ENCODE peak calls at places on chromosomes 1 and 21, in five cellular contexts. One of them, this sample, is unnamed.

GRCh38 chr1:19648689-19649088 is 4.6 kb downstream of the NBL1 start:
- DNase-seq in left lung: no peak
- DNase-seq in lung: no peak
- DNase-seq in substantia nigra: no peak
- DNase-seq in A549: no peak
- DNase-seq in this sample: no peak

GRCh38 chr1:225868631-225869330 is 13.4 kb downstream of the TMEM63A start:
- DNase-seq in A549: no peak
- DNase-seq in substantia nigra: no peak
- DNase-seq in lung: no peak
- DNase-seq in left lung: no peak
- DNase-seq in this sample: no peak

GRCh38 chr1:172999349-172999748 is 51.4 kb downstream of the TNFSF18 start:
- DNase-seq in left lung: no peak
- DNase-seq in A549: no peak
- DNase-seq in lung: no peak
- DNase-seq in substantia nigra: no peak
- DNase-seq in this sample: no peak

GRCh38 chr1:148385371-148386030 is 97.6 kb downstream of the PPIAL4G start:
- DNase-seq in A549: no peak
- DNase-seq in left lung: no peak
- DNase-seq in lung: no peak
- DNase-seq in substantia nigra: no peak
- DNase-seq in this sample: no peak

GRCh38 chr1:21290546-21290944 is 282 bp upstream of the ECE1 start:
- DNase-seq in left lung: no peak
- DNase-seq in lung: no peak
- DNase-seq in substantia nigra: no peak
- DNase-seq in A549: peak; percentile 43
- DNase-seq in this sample: no peak

GRCh38 chr1:169964206-169964605 is 70.5 kb upstream of the SCYL3 start:
- DNase-seq in lung: no peak
- DNase-seq in substantia nigra: no peak
- DNase-seq in A549: no peak
- DNase-seq in left lung: no peak
- DNase-seq in this sample: no peak

GRCh38 chr1:231533240-231533639 is 4.8 kb downstream of the TSNAX start:
- DNase-seq in substantia nigra: no peak
- DNase-seq in A549: no peak
- DNase-seq in left lung: no peak
- DNase-seq in lung: no peak
- DNase-seq in this sample: no peak

GRCh38 chr1:60874703-60875102 is 207.7 kb upstream of the NFIA start:
- DNase-seq in left lung: no peak
- DNase-seq in substantia nigra: no peak
- DNase-seq in lung: no peak
- DNase-seq in A549: no peak
- DNase-seq in this sample: no peak

GRCh38 chr1:109654519-109654918 is 1.4 kb upstream of the GSTM4 start:
- DNase-seq in A549: no peak
- DNase-seq in substantia nigra: no peak
- DNase-seq in lung: peak; percentile 23
- DNase-seq in left lung: no peak
- DNase-seq in this sample: no peak

GRCh38 chr1:227120827-227121226 is 180.7 kb downstream of the COQ8A start:
- DNase-seq in lung: no peak
- DNase-seq in A549: no peak
- DNase-seq in left lung: no peak
- DNase-seq in substantia nigra: no peak
- DNase-seq in this sample: no peak

GRCh38 chr1:241551759-241552638 is 19.8 kb downstream of the KMO start:
- DNase-seq in A549: no peak
- DNase-seq in substantia nigra: no peak
- DNase-seq in left lung: peak; percentile 73
- DNase-seq in lung: peak; percentile 54
- DNase-seq in this sample: peak; percentile 41

GRCh38 chr21:46124926-46125845 is 27.3 kb downstream of the COL6A2 start:
- DNase-seq in A549: no peak
- DNase-seq in substantia nigra: no peak
- DNase-seq in lung: no peak
- DNase-seq in left lung: peak; percentile 28
- DNase-seq in this sample: no peak

GRCh38 chr1:3898475-3898735 is 1.7 kb downstream of the C1orf174 start:
- DNase-seq in A549: no peak
- DNase-seq in substantia nigra: no peak
- DNase-seq in left lung: no peak
- DNase-seq in lung: no peak
- DNase-seq in this sample: no peak

GRCh38 chr1:4267381-4268261 is 367.5 kb upstream of the C1orf174 start:
- DNase-seq in A549: peak; percentile 35
- DNase-seq in lung: no peak
- DNase-seq in substantia nigra: no peak
- DNase-seq in left lung: no peak
- DNase-seq in this sample: no peak

GRCh38 chr1:150006881-150007401 is 3.6 kb downstream of the OTUD7B start:
- DNase-seq in A549: no peak
- DNase-seq in substantia nigra: peak; percentile 13
- DNase-seq in lung: no peak
- DNase-seq in left lung: no peak
- DNase-seq in this sample: no peak

GRCh38 chr1:227795732-227796131 is 19.7 kb upstream of the PRSS38 start:
- DNase-seq in A549: no peak
- DNase-seq in substantia nigra: no peak
- DNase-seq in left lung: no peak
- DNase-seq in lung: no peak
- DNase-seq in this sample: no peak

GRCh38 chr21:46390603-46391545 is 66.9 kb downstream of the PCNT start:
- DNase-seq in lung: no peak
- DNase-seq in A549: no peak
- DNase-seq in substantia nigra: no peak
- DNase-seq in left lung: no peak
- DNase-seq in this sample: no peak

GRCh38 chr1:8015809-8016165 is 10.3 kb downstream of the ERRFI1 start:
- DNase-seq in A549: no peak
- DNase-seq in lung: no peak
- DNase-seq in left lung: no peak
- DNase-seq in substantia nigra: no peak
- DNase-seq in this sample: no peak

GRCh38 chr1:196400478-196401453 is 207.5 kb downstream of the KCNT2 start:
- DNase-seq in A549: no peak
- DNase-seq in left lung: peak; percentile 36
- DNase-seq in lung: peak; percentile 40
- DNase-seq in substantia nigra: no peak
- DNase-seq in this sample: no peak

GRCh38 chr1:17711577-17711910 is 43.6 kb upstream of the ACTL8 start:
- DNase-seq in A549: no peak
- DNase-seq in lung: no peak
- DNase-seq in substantia nigra: no peak
- DNase-seq in left lung: no peak
- DNase-seq in this sample: no peak

GRCh38 chr1:59678809-59679228 is 135.9 kb upstream of the HOOK1 start:
- DNase-seq in substantia nigra: no peak
- DNase-seq in A549: no peak
- DNase-seq in left lung: no peak
- DNase-seq in lung: no peak
- DNase-seq in this sample: no peak

GRCh38 chr1:248239478-248239877 is 8.3 kb downstream of the OR2M4 start:
- DNase-seq in A549: no peak
- DNase-seq in lung: no peak
- DNase-seq in left lung: no peak
- DNase-seq in substantia nigra: no peak
- DNase-seq in this sample: no peak

GRCh38 chr1:40184193-40184592 is 23.0 kb downstream of the RLF start:
- DNase-seq in A549: no peak
- DNase-seq in lung: no peak
- DNase-seq in substantia nigra: no peak
- DNase-seq in left lung: no peak
- DNase-seq in this sample: no peak

GRCh38 chr1:200243042-200243437 is 166.8 kb downstream of the ZNF281 start:
- DNase-seq in A549: no peak
- DNase-seq in left lung: no peak
- DNase-seq in substantia nigra: no peak
- DNase-seq in lung: no peak
- DNase-seq in this sample: no peak

GRCh38 chr1:8678688-8679410 is 138.6 kb downstream of the RERE start:
- DNase-seq in substantia nigra: no peak
- DNase-seq in left lung: no peak
- DNase-seq in lung: no peak
- DNase-seq in A549: no peak
- DNase-seq in this sample: no peak

GRCh38 chr1:62716397-62716796 is 28.2 kb upstream of the DOCK7 start:
- DNase-seq in substantia nigra: no peak
- DNase-seq in lung: no peak
- DNase-seq in A549: no peak
- DNase-seq in left lung: no peak
- DNase-seq in this sample: no peak

GRCh38 chr1:32681999-32682398 is 20.6 kb downstream of the SYNC start:
- DNase-seq in left lung: no peak
- DNase-seq in lung: no peak
- DNase-seq in substantia nigra: no peak
- DNase-seq in A549: no peak
- DNase-seq in this sample: no peak
- H3K27ac ChIP-seq in left lung: no peak overlapping the region
- H3K27ac ChIP-seq in lung: no peak overlapping the region
- H3K27ac ChIP-seq in substantia nigra: no peak overlapping the region
- H3K27ac ChIP-seq in A549: no peak overlapping the region
- H3K27ac ChIP-seq in this sample: no peak overlapping the region

GRCh38 chr21:35792569-35792968 is 267.8 kb downstream of the SETD4 start:
- DNase-seq in substantia nigra: no peak
- DNase-seq in lung: no peak
- DNase-seq in A549: no peak
- DNase-seq in left lung: no peak
- DNase-seq in this sample: no peak
- H3K27ac ChIP-seq in substantia nigra: no peak overlapping the region
- H3K27ac ChIP-seq in lung: no peak overlapping the region
- H3K27ac ChIP-seq in A549: no peak overlapping the region
- H3K27ac ChIP-seq in left lung: no peak overlapping the region
- H3K27ac ChIP-seq in this sample: no peak overlapping the region

DNA sequence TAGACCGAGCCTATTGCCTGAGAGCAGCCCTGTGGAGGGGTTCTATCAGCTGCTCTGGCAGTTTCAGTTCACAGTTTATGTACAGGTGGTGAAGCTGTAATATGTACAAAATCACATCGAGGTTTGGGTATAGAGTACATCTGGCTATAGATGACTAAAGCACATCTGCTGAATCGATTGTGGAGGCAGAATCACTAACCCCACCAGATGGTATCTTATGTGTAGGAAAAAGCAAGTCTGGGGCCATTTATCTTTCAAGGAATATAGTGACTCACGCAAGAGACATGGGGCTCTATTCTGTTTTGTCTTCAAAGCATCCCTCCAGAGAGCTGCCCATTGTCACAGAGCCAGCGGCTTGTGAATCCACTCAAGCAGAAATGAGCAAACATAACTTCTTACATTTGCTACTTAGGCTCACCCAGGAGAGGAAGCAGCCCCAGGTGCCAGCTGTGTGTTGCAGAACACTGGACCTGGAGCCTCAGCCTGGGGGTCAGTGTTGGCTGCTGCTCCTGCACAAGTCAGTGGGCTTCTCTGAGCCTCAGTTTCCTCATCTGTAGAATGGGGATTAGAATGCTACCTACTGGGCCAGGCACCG is 21.3 kb downstream of the MIIP start:
- DNase-seq in left lung: peak; percentile 57
- DNase-seq in substantia nigra: no peak
- DNase-seq in lung: peak; percentile 46
- DNase-seq in A549: no peak
- DNase-seq in this sample: no peak
- H3K27ac ChIP-seq in left lung: no peak overlapping the region
- H3K27ac ChIP-seq in substantia nigra: no peak overlapping the region
- H3K27ac ChIP-seq in lung: no peak overlapping the region
- H3K27ac ChIP-seq in A549: no peak overlapping the region
- H3K27ac ChIP-seq in this sample: no peak overlapping the region

GRCh38 chr1:48049823-48050539 is 52.8 kb upstream of the TRABD2B start:
- DNase-seq in substantia nigra: no peak
- DNase-seq in A549: no peak
- DNase-seq in lung: no peak
- DNase-seq in left lung: no peak
- DNase-seq in this sample: no peak

GRCh38 chr1:48044311-48044710 is 47.1 kb upstream of the TRABD2B start:
- DNase-seq in left lung: no peak
- DNase-seq in A549: no peak
- DNase-seq in lung: no peak
- DNase-seq in substantia nigra: no peak
- DNase-seq in this sample: no peak

GRCh38 chr1:48048980-48049379 is 51.8 kb upstream of the TRABD2B start:
- DNase-seq in left lung: no peak
- DNase-seq in lung: no peak
- DNase-seq in substantia nigra: no peak
- DNase-seq in A549: no peak
- DNase-seq in this sample: no peak

GRCh38 chr1:48048064-48048463 is 50.9 kb upstream of the TRABD2B start:
- DNase-seq in left lung: no peak
- DNase-seq in A549: no peak
- DNase-seq in substantia nigra: no peak
- DNase-seq in lung: no peak
- DNase-seq in this sample: no peak

DNA sequence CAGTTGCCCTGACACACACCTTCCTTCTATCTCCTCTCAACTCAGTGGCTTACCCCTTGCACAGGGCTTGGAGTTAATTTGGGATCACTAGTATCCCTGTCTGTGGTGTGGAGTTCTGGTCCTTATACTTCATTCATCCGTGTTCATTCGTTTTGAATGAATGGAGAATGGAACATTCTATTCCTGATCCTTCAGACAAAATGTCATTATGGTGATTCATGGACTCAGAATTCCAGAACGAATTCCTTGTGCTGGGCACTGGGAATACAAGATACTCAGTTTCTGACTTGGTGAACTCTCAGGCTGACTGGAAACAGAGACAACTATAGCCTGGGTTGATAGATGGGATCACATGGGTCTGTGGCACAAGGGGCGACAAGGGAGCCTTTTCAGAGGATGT is 49.9 kb upstream of the TRABD2B start:
- DNase-seq in lung: no peak
- DNase-seq in A549: no peak
- DNase-seq in left lung: no peak
- DNase-seq in substantia nigra: no peak
- DNase-seq in this sample: no peak
- H3K27ac ChIP-seq in lung: no peak overlapping the region
- H3K27ac ChIP-seq in A549: no peak overlapping the region
- H3K27ac ChIP-seq in left lung: no peak overlapping the region
- H3K27ac ChIP-seq in substantia nigra: no peak overlapping the region
- H3K27ac ChIP-seq in this sample: no peak overlapping the region

GRCh38 chr1:47235822-47236221 is 3.8 kb upstream of the TAL1 start:
- DNase-seq in left lung: no peak
- DNase-seq in A549: no peak
- DNase-seq in lung: no peak
- DNase-seq in substantia nigra: no peak
- DNase-seq in this sample: no peak
- H3K27ac ChIP-seq in left lung: peak overlapping the region; percentile 65
- H3K27ac ChIP-seq in A549: no peak overlapping the region
- H3K27ac ChIP-seq in lung: no peak overlapping the region
- H3K27ac ChIP-seq in substantia nigra: peak overlapping the region; percentile 33
- H3K27ac ChIP-seq in this sample: no peak overlapping the region